ENCODE peak calls at places on chromosomes 1 and 21, in four cellular contexts. O is GM12878, K is H1, H is K562. L is an unnamed sample.

GRCh38 chr1:86231076-86231475 is 74.5 kb upstream of the COL24A1 start:
- DNase-seq in H (no peak), K (no peak), O (no peak), L (no peak)

GRCh38 chr1:33433509-33434362 is 2.8 kb upstream of the PHC2 start:
- DNase-seq in H (peak; percentile 56), O (no peak), K (no peak), L (peak; percentile 99)

GRCh38 chr1:113701429-113701828 is 57.9 kb downstream of the PHTF1 start:
- DNase-seq in O (no peak), H (no peak), K (no peak), L (no peak)

GRCh38 chr21:39972976-39973375 is 105.7 kb downstream of the PCP4 start:
- DNase-seq in O (no peak), K (no peak), H (no peak), L (no peak)

GRCh38 chr21:15034126-15034848 is 30.5 kb downstream of the NRIP1 start:
- DNase-seq in O (no peak), H (no peak), K (no peak), L (peak; percentile 72)

GRCh38 chr1:98314591-98314990 is 346.9 kb upstream of the SNX7 start:
- DNase-seq in O (no peak), H (no peak), K (no peak), L (no peak)

GRCh38 chr1:2644171-2644570 is 11.4 kb upstream of the MMEL1 start:
- DNase-seq in K (no peak), O (no peak), H (no peak), L (no peak)

GRCh38 chr1:209398330-209398991 is 185.1 kb upstream of the CAMK1G start:
- DNase-seq in H (no peak), K (no peak), O (no peak), L (peak; percentile 88)

GRCh38 chr21:36159356-36159921 is 2.8 kb downstream of the DOP1B start:
- DNase-seq in O (no peak), H (no peak), K (no peak), L (no peak)

GRCh38 chr1:241684108-241684507 is 32.0 kb downstream of the WDR64 start:
- DNase-seq in K (no peak), H (no peak), O (no peak), L (no peak)

GRCh38 chr1:241688940-241689368 is 36.9 kb downstream of the WDR64 start:
- DNase-seq in K (no peak), H (peak; percentile 66), O (no peak), L (peak; percentile 26)
- H3K4me3 ChIP-seq in K (no peak overlapping the region), H (no peak overlapping the region), O (no peak overlapping the region), L (no peak overlapping the region)

GRCh38 chr1:156703741-156704140 is 1.6 kb downstream of the CRABP2 start:
- DNase-seq in O (no peak), K (no peak), H (peak; percentile 46), L (no peak)
- TF ChIP-seq CHD1 in O (no peak), K (no peak), H (no peak), L (no peak)

GRCh38 chr1:206965781-206966180 is 4.5 kb downstream of the FCAMR start:
- DNase-seq in H (no peak), O (no peak), K (no peak), L (no peak)

GRCh38 chr1:206969090-206969489 is 1.2 kb downstream of the FCAMR start:
- DNase-seq in H (no peak), K (no peak), O (no peak), L (no peak)

GRCh38 chr1:206963740-206964139 is 6.5 kb downstream of the FCAMR start:
- DNase-seq in K (no peak), O (no peak), H (peak; percentile 42), L (no peak)

GRCh38 chr1:206970406-206970805 is at the start of gene FCAMR:
- DNase-seq in K (no peak), O (no peak), H (no peak), L (no peak)

DNA sequence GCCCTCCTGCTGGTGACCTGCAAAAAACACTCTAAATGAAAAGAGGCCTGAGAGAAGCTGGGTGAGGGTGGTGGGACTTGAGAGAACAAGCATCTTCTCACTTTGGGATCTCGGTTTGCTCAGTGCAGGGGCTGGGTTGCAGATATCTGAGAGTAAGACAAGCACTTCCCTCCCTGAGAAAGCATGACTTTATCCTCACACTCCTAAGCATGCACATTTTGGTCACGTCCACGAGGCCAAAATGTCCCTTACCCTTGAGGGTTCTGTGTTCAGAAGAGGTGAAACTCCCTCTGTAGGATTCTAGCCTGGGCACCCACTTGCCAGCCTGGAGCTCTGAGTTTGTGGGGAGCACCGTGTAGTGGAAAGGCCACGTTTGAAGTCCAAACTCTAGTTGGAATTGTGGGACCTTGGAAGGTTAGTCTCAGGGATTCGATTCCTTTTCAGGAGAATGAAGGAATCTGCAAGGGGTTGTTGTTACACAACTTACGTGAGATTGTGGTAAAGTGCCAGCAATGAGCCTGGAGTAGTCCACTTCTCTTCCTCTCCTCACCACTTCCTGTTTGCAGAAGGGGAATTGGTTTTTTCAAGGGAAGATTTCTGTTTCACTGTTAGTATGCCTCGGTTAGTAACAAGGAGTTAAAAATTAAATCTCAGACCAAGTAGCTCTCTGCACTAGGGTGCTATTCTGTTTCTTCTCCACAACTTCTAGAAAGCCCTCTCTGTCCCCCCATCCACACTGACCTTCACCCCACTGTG is 3.0 kb downstream of the FCAMR start:
- DNase-seq in K (no peak), H (no peak), O (peak; percentile 72), L (peak; percentile 29)
- H3K4me3 ChIP-seq in K (no peak overlapping the region), H (no peak overlapping the region), O (peak overlapping the region; percentile 37), L (no peak overlapping the region)

GRCh38 chr1:116956378-116956777 is 45.2 kb upstream of the CD101 start:
- DNase-seq in H (no peak), O (no peak), K (no peak), L (no peak)

GRCh38 chr1:116958110-116958509 is 43.5 kb upstream of the CD101 start:
- DNase-seq in H (no peak), O (no peak), K (no peak), L (no peak)

GRCh38 chr1:116951175-116951935 is 41.6 kb downstream of the PTGFRN start:
- DNase-seq in O (no peak), K (peak; percentile 32), H (no peak), L (peak; percentile 7)

GRCh38 chr1:116957646-116958045 is 43.9 kb upstream of the CD101 start:
- DNase-seq in H (no peak), O (no peak), K (no peak), L (no peak)

GRCh38 chr1:116954450-116954849 is 44.7 kb downstream of the PTGFRN start:
- DNase-seq in H (no peak), K (no peak), O (no peak), L (no peak)
- TF ChIP-seq CHD1 in H (no peak), K (no peak), O (no peak), L (no peak)

DNA sequence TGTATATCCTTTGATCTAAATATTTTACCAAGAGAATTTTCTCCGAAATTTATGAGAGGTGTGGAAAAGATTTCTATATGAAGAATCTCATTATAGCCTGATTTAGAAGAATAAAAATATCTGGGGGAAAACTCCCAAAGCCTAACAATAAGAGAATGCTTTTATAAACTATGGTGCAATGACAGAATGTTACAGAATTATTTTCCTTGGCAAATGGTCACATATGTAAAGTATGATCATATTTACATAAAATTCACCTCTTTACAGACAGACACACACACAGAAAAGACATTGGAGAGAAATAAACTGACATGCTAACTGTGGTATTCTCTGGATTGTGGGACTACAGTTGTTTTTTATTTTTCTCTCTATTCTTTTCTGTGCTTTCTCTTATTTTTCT is 226.3 kb upstream of the USP24 start:
- DNase-seq in O (no peak), K (no peak), H (no peak), L (peak; percentile 68)
- H3K4me3 ChIP-seq in O (no peak overlapping the region), K (no peak overlapping the region), H (no peak overlapping the region), L (no peak overlapping the region)

GRCh38 chr1:16171314-16172223 is 15.7 kb upstream of the EPHA2 start:
- DNase-seq in K (no peak), H (no peak), O (no peak), L (no peak)
- TF ChIP-seq CHD1 in K (no peak), H (no peak), O (no peak), L (no peak)

DNA sequence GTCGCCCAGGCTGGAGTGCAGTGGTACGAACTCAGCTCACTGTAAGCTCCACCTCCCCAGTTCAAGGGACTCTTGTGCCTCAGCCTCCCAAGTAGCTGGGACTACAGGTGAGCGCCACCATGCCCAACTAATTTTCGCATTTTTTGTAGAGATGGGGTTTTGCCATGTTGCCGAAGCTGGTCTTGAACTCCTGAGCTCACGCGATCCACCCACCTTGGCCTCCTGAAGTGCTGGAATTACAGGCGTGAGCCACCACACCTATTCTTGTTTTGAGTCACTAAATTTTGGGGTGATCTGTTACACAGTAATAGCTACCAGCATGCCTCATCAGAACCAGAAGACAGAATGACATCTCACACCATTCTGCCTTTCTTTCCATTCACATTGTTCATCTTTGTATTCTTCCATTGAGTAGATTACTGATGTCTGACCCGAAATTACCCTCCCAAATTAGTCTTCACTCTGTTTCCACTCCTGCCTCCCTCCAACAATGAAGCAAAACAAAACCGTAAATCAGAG is 9.1 kb downstream of the RHBDL2 start:
- DNase-seq in K (no peak), O (no peak), H (no peak), L (no peak)
- H3K4me3 ChIP-seq in K (no peak overlapping the region), O (no peak overlapping the region), H (no peak overlapping the region), L (no peak overlapping the region)

DNA sequence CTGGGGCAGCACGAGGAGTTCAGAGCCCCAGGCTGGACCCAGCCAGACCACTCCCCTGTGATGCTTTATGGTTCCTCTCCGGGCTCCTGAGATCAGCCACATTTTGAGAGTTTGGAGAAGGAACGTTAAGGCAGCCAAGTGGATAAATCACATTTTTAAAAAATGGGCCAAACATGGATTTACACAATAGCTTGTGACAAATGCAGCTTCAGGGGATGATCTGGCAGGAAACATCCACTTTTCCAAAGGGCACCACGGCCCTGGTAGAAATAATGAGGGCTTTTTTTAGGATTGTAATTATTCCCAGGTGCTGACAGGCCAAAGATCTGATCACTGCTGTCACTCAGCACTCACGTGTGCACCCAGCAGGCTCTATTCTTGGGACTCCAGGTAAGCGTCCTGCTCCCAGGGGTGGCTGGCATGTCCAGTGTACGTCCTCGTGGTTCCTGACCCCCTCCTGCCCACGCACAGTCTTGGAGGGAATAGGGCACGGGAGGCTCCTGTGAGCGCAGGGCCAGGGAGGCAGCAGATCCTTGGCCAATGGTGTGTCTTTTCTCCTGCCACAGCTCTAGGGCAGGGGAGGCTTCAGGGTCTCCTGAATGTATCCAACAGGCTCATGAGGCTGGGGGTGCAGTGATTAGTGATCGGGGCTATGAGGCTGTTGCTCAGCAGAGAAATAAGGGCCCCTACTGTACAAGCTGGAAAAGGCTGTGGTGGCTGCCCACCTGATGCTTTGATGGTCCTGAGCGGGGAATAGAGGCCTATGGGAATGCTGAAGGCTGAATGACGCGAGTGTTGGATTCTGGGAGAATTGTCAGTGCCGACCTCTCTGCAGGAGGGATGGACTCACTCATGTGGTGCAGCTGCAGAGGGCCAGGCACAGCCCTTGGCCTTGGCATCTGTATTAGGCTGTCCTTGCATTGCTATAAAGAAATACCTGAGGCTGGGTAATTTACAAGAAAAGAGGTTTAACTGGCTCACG is 415.7 kb downstream of the PTPRU start:
- DNase-seq in O (no peak), K (peak; percentile 26), H (no peak), L (no peak)
- TF ChIP-seq CHD1 in O (no peak), K (no peak), H (no peak), L (no peak)

L was measured in IMR-90.